ENCODE peak calls at places on chromosomes 12 and 14, in seven cellular contexts. C is Peyer's patch, E is ovary, H is GM13977, Q is GM12865, Z is endothelial cell, P is omental fat pad. G is an unnamed sample.

GRCh38 chr14:65357091-65357490 is 55.4 kb upstream of the FUT8 start:
- DNase-seq in C (no peak), E (no peak), H (no peak), Q (peak; percentile 66), Z (no peak), P (no peak), G (no peak)

GRCh38 chr14:71354801-71355200 is 447.5 kb downstream of the PCNX1 start:
- DNase-seq in C (no peak), E (no peak), H (no peak), Q (no peak), Z (no peak), P (no peak), G (no peak)

GRCh38 chr14:100827751-100828447 is 2.0 kb downstream of the MEG3 start:
- DNase-seq in C (no peak), E (peak; percentile 48), H (no peak), Q (no peak), Z (no peak), P (no peak), G (no peak)

GRCh38 chr14:32203928-32204357 is 874 bp upstream of the RNU6-8 start:
- DNase-seq in C (no peak), E (peak; percentile 22), H (no peak), Q (peak; percentile 21), Z (peak; percentile 4), P (no peak), G (peak; percentile 6)

GRCh38 chr12:113439606-113440030 is 17.4 kb downstream of the SDSL start:
- DNase-seq in C (no peak), E (no peak), H (no peak), Q (no peak), Z (peak; percentile 80), P (no peak), G (peak; percentile 68)

GRCh38 chr12:93714382-93714781 is 37.2 kb downstream of the CRADD start:
- DNase-seq in C (no peak), E (no peak), H (no peak), Q (no peak), Z (no peak), P (no peak), G (no peak)

GRCh38 chr12:124809878-124810277 is 53.8 kb downstream of the SCARB1 start:
- DNase-seq in C (no peak), E (no peak), H (no peak), Q (no peak), Z (no peak), P (no peak), G (no peak)

GRCh38 chr12:89703768-89704167 is 4.9 kb downstream of the ATP2B1 start:
- DNase-seq in C (no peak), E (no peak), H (no peak), Q (no peak), Z (no peak), P (no peak), G (no peak)

GRCh38 chr12:59431266-59431665 is 164.6 kb upstream of the SLC16A7 start:
- DNase-seq in C (no peak), E (no peak), H (no peak), Q (no peak), Z (no peak), P (no peak), G (no peak)
- TF ChIP-seq CTCF in C (no peak), E (no peak), H (peak; percentile 22), Q (no peak), Z (no peak), P (no peak), G (no peak)

GRCh38 chr12:110782922-110783321 is 40.2 kb upstream of the PPP1CC start:
- DNase-seq in C (no peak), E (no peak), H (no peak), Q (no peak), Z (no peak), P (no peak), G (no peak)
- TF ChIP-seq CTCF in C (no peak), E (no peak), H (no peak), Q (no peak), Z (no peak), P (no peak), G (no peak)

DNA sequence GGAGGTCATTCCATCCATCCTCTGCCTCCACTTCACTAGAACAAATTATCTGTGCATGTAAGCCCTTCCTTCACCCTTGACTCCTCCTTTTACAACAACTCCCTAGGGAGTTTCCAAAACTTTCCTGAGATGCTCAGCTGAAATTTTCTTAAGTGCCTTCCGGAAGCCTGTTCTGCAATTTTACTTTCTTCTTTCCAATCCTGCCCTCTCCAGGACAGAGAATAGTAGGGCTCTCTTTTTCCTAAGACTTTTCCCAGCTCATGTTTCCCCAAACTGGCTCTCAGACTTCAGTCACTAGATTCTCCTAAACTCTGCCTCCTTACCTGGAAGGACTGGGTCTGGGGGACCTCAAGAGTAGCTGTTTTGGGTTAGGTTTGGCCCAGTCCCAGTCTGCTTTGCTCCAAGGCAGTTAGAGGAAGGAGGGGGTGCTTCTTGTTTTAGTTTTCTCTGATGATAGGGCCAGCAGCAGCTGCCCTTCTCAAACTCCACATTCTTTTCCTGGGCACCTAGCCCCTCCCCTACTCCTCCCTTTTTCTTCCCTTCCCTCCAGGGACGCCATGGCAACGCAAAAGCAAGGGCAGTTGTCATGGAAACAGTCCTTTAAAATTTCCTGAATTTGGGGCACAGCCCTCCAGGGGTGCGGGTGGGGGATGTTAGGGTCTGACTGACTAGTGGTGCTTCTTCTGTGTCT is 17.1 kb downstream of the PPP1R1A start:
- DNase-seq in C (no peak), E (no peak), H (no peak), Q (no peak), Z (no peak), P (no peak), G (no peak)
- TF ChIP-seq CTCF in C (no peak), E (no peak), H (no peak), Q (no peak), Z (no peak), P (no peak), G (no peak)

DNA sequence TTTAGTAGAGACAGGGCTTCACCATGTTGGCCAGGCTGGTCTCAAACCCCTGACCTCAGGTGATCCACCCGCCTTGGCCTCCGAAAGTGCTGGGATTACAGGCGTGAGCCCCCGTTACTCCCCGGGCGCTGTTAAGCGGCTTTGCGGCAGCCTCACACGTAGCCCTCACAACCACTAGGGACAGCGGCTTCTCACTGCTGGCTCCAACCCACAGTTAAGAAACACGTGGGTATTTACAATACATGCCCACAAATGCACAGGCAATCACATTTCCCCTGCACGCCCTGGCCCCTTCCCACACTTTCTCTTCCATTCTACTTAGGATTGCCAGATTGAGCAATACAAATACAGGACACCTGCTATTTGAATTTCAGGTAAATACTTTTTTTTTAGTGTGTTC is 37.0 kb upstream of the EIF5 start:
- DNase-seq in C (no peak), E (no peak), H (no peak), Q (no peak), Z (no peak), P (no peak), G (no peak)
- TF ChIP-seq CTCF in C (no peak), E (no peak), H (no peak), Q (no peak), Z (no peak), P (no peak), G (no peak)

GRCh38 chr12:106074706-106075392 is 63.9 kb downstream of the NUAK1 start:
- DNase-seq in C (no peak), E (no peak), H (no peak), Q (no peak), Z (no peak), P (no peak), G (no peak)

GRCh38 chr12:106071686-106072085 is 67.1 kb downstream of the NUAK1 start:
- DNase-seq in C (no peak), E (no peak), H (no peak), Q (no peak), Z (no peak), P (no peak), G (no peak)

GRCh38 chr12:106072751-106073150 is 66.0 kb downstream of the NUAK1 start:
- DNase-seq in C (no peak), E (no peak), H (no peak), Q (no peak), Z (no peak), P (no peak), G (no peak)

GRCh38 chr12:106073179-106073578 is 65.6 kb downstream of the NUAK1 start:
- DNase-seq in C (no peak), E (no peak), H (no peak), Q (peak; percentile 50), Z (no peak), P (no peak), G (no peak)

DNA sequence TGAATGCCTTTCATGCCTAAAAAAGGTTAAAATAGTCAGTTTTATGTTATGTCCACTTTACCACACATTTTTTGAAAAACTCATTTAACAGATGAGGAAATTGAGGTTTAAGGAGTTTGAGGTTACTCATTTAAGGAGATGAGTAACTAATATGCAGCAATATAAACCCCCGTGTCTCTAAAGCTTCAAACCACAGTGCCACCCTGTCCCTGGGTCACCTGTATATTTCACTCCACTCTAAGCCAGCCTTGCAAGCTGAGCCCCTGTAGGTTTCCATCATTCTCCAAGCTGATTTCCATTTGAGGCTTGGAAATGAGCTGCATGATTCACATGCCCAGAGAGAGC is 64.4 kb downstream of the NUAK1 start:
- DNase-seq in C (no peak), E (no peak), H (no peak), Q (no peak), Z (no peak), P (no peak), G (no peak)
- TF ChIP-seq CTCF in C (no peak), E (no peak), H (no peak), Q (no peak), Z (no peak), P (no peak), G (no peak)

DNA sequence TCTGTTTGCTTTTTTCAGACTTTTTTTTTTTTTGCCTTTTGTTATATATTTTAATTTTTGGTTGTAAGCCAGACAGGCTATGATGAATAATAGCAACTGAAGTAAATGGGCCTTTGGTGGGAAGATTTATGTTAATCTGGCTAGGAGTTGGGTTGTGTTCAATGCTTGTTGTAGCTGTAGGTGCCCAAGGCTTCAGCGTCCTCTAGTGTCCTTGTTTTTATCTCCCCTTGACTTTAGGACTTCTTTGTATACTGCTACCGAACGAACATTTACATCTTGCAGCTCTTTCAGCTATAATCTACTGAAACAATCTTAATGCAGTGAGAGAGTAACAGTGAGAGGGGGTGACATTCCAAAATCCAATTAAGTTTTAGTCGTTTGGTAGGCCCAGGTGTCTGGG is 848.4 kb upstream of the FBXO33 start:
- DNase-seq in C (no peak), E (no peak), H (no peak), Q (no peak), Z (no peak), P (no peak), G (no peak)
- TF ChIP-seq CTCF in C (no peak), E (no peak), H (no peak), Q (no peak), Z (no peak), P (no peak), G (no peak)

DNA sequence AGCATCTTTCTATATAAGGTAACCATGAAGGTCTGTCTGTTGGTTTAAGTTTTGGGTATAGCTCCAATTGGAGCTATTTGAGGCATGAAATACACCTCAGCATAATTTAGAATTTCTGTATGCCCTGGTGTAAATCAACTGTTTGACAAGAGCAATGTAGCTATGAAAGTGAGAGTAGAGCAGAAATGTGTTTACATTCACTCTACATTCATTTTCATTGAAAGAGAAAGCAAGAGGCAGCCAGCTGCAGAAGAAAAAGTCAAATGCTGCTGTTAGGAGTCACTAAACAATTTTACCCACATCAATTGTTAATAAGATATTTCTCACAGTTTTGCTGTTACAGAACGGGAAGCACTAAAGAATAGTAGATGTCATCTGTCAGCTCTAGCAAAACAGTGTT is 252.5 kb downstream of the SLC6A15 start:
- DNase-seq in C (no peak), E (no peak), H (no peak), Q (peak; percentile 2), Z (no peak), P (no peak), G (no peak)
- TF ChIP-seq CTCF in C (no peak), E (no peak), H (no peak), Q (no peak), Z (no peak), P (no peak), G (no peak)

GRCh38 chr12:57637364-57637763 is 4.4 kb upstream of the B4GALNT1 start:
- DNase-seq in C (no peak), E (no peak), H (no peak), Q (no peak), Z (no peak), P (no peak), G (no peak)
- TF ChIP-seq CTCF in C (no peak), E (no peak), H (no peak), Q (no peak), Z (no peak), P (no peak), G (no peak)